ENCODE peak calls at places on chromosomes 13 and 19, in four cellular contexts. S is IMR-90, C is mesendoderm, P is mesenchymal stem cell. R is an unnamed sample.

GRCh38 chr19:10431943-10432735 is 11.8 kb downstream of the PDE4A start:
- DNase-seq in S (no peak), P (peak), C (peak), R (peak)

GRCh38 chr19:35936738-35937268 is 629 bp downstream of the LRFN3 start:
- DNase-seq in S (no peak), C (no peak), P (no peak), R (no peak)

GRCh38 chr13:40665061-40665753 is 1.2 kb downstream of the FOXO1 start:
- DNase-seq in P (peak), S (no peak), C (peak), R (no peak)

GRCh38 chr19:11581740-11582139 is 4.3 kb upstream of the ACP5 start:
- DNase-seq in S (peak), P (peak), C (no peak), R (no peak)

GRCh38 chr13:23518231-23518630 is 52.0 kb upstream of the TNFRSF19 start:
- DNase-seq in P (no peak), S (no peak), C (no peak), R (no peak)

GRCh38 chr19:1161716-1162115 is 12.4 kb downstream of the SBNO2 start:
- DNase-seq in P (no peak), C (no peak), S (peak), R (no peak)

GRCh38 chr19:7689165-7689564 is 8.5 kb downstream of the TRAPPC5 start:
- DNase-seq in P (no peak), C (no peak), S (no peak), R (no peak)

GRCh38 chr13:109756778-109757177 is 29.6 kb downstream of the IRS2 start:
- DNase-seq in P (no peak), C (no peak), S (no peak), R (no peak)

GRCh38 chr19:38543807-38544568 is 73.8 kb downstream of the MAP4K1 start:
- DNase-seq in S (peak), P (peak), C (peak), R (peak)

GRCh38 chr13:95784161-95784880 is 107.4 kb downstream of the DNAJC3 start:
- DNase-seq in S (peak), C (peak), P (peak), R (no peak)

DNA sequence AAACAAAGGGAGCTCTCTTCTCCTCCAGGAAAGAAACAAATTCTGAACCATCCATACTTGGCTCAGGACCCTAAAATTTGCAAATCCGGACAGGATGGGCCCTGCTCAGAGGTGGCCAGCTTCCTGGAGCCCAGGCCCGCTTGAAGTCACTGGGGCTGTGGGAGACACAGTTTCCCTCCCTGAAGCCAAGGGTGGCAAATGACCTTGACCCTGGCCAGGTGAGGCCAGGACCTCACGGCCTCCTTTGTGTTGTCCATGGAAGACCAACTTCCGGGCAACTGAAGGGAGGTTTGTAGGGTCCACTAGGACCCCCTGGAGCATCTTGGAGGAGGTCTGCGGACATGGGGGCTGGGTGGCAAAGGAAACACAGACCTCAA is 5.5 kb downstream of the NANOS3 start:
- DNase-seq in P (no peak), C (no peak), S (no peak), R (no peak)
- H2BK15ac ChIP-seq in P (no peak), C (no peak), S (no peak), R (no peak)

DNA sequence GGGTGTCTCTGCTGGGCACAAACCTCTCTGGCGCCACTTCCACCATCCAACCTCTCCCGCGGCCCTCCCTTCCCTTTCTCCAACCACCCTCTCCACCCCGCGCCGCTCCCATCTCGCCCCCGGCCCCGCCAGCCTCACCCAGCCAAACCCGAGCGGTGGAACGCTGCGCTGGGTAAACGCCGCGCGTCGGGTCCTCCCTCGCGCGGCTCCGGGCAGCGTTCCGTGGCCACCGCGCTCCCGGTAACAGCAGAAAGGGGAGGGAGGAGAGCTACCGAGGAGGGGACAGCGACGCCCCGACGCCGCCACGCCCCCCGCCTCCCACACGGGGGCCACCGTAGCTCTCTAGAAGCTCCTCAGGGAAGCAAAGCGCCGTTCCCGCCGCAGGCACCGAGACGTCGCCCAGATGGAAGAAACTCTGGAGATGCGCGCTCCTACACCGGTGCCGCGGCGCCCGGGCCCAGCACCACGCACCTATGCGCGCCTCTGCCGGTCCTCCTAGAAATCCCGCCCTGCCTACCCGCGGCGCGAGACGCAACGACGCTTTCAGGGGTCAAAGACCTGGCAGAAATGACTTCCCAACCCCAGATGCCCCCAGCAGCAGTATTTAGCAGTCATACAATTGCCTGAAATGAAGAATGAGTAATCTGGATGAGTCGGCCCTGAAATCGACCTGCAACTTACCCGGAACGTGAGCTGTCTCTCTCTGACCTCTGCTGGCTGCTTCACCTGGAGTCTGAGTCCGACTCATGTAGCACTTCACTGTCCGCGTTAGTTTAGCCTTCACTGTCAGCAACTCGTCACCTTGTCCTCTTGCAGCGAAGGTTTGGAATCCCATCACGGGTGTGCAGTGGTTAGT is at the start of gene RUBCNL:
- DNase-seq in P (peak), S (no peak), C (peak), R (peak)
- H2BK120ac ChIP-seq in P (no peak), S (no peak), C (no peak), R (no peak)

GRCh38 chr13:47621931-47622330 is 379.1 kb downstream of the SUCLA2 start:
- DNase-seq in P (no peak), C (no peak), S (peak), R (no peak)
- H2BK15ac ChIP-seq in P (no peak), C (no peak), S (no peak), R (no peak)

DNA sequence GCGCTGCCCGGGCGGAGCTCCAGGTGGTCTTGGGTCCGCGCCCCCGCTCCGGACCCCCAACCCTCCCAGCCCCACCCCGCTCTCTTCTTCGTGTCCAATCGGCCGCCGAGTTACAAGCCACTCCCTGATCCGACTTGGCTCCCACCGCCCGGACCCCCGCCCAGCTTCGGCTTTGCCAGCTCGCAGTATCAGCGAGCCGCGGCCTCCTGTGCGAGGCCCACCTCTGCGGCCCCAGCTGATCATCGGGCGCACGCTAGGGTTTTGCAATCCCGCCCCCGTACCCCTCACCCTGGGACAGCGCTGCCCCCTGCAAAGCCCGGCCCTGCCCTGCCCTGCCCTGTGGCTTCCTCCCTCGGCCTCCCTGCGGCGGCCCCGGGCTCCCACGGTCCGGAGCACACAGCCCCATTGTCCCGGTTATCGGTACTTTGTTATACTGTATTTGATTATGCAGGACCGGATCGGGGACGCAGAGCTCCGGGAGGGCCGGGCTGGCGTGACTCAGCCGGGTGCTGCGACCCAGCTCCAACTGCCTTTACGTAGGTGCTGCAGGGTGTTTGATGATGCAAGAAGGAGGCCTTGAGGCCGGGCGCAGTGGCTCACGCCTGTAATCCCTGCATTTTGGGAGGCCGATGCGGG is 597 bp upstream of the LPAR2 start:
- DNase-seq in C (peak), P (peak), S (peak), R (peak)
- H2BK120ac ChIP-seq in C (no peak), P (peak), S (no peak), R (peak)

R was measured in H9.